ENCODE peak calls at places on chromosomes 13 and 19, in eight cellular contexts. I is heart left ventricle; C is effector CD8-positive, alpha-beta T cell; X is GM20000; R is left colon; Z is RWPE1; B is endothelial cell of umbilical vein; M is AG09309. J is an unnamed sample.

GRCh38 chr13:44814836-44815235 is 174.4 kb downstream of the NUFIP1 start:
- DNase-seq in C (no peak), B (no peak), M (no peak), R (no peak), I (no peak), X (no peak), Z (no peak), J (no peak)

GRCh38 chr19:12611361-12611699 is 610 bp downstream of the ZNF791 start:
- DNase-seq in Z (peak), R (peak), M (peak), X (peak), C (no peak), B (peak), I (peak), J (peak)

GRCh38 chr19:17775245-17775927 is 19.6 kb upstream of the B3GNT3 start:
- DNase-seq in X (no peak), B (peak), R (peak), I (no peak), C (peak), M (no peak), Z (no peak), J (no peak)

GRCh38 chr13:33078268-33078667 is 62.0 kb downstream of the KL start:
- DNase-seq in I (no peak), X (no peak), Z (no peak), B (no peak), C (no peak), M (no peak), R (no peak), J (no peak)

GRCh38 chr13:33799950-33800592 is 17.9 kb upstream of the RFC3 start:
- DNase-seq in M (peak), R (no peak), X (peak), C (no peak), Z (peak), B (peak), I (no peak), J (peak)

GRCh38 chr13:86907116-86907515 is 764.1 kb upstream of the SLITRK5 start:
- DNase-seq in X (no peak), C (no peak), Z (no peak), B (no peak), I (no peak), R (no peak), M (no peak), J (no peak)

GRCh38 chr19:30428281-30428680 is 56.1 kb downstream of the ZNF536 start:
- DNase-seq in R (no peak), B (no peak), C (no peak), I (no peak), X (no peak), Z (no peak), M (no peak), J (no peak)

GRCh38 chr13:48120246-48120645 is 25.3 kb upstream of the MED4 start:
- DNase-seq in X (no peak), I (no peak), Z (no peak), R (no peak), M (no peak), C (no peak), B (no peak), J (no peak)

J was measured in HS-27A.